ENCODE peak calls at places on chromosomes 5 and 9, in five cellular contexts. One of them, this sample, is unnamed.

GRCh38 chr5:76590027-76590426 is 33.2 kb downstream of the F2RL2 start:
- DNase-seq in frontal cortex: no peak
- DNase-seq in DMS153: no peak
- DNase-seq in upper lobe of right lung: no peak
- DNase-seq in HFFc6: no peak
- DNase-seq in this sample: no peak

GRCh38 chr5:73443725-73444498 is 4.7 kb downstream of the FOXD1 start:
- DNase-seq in frontal cortex: no peak
- DNase-seq in DMS153: peak
- DNase-seq in upper lobe of right lung: no peak
- DNase-seq in HFFc6: no peak
- DNase-seq in this sample: no peak

GRCh38 chr5:112492291-112492690 is 73.2 kb upstream of the EPB41L4A start:
- DNase-seq in frontal cortex: no peak
- DNase-seq in DMS153: no peak
- DNase-seq in upper lobe of right lung: no peak
- DNase-seq in HFFc6: peak
- DNase-seq in this sample: peak

GRCh38 chr5:81878333-81878732 is 93.5 kb upstream of the ATG10 start:
- DNase-seq in frontal cortex: no peak
- DNase-seq in DMS153: no peak
- DNase-seq in upper lobe of right lung: no peak
- DNase-seq in HFFc6: no peak
- DNase-seq in this sample: no peak

GRCh38 chr5:54093081-54093492 is 217.3 kb downstream of the ARL15 start:
- DNase-seq in frontal cortex: no peak
- DNase-seq in DMS153: no peak
- DNase-seq in upper lobe of right lung: no peak
- DNase-seq in HFFc6: no peak
- DNase-seq in this sample: no peak

GRCh38 chr5:10857333-10857723 is 96.3 kb upstream of the DAP start:
- DNase-seq in frontal cortex: no peak
- DNase-seq in DMS153: no peak
- DNase-seq in upper lobe of right lung: no peak
- DNase-seq in HFFc6: no peak
- DNase-seq in this sample: no peak

GRCh38 chr5:74851684-74852353 is 14.4 kb downstream of the FAM169A start:
- DNase-seq in frontal cortex: no peak
- DNase-seq in DMS153: no peak
- DNase-seq in upper lobe of right lung: no peak
- DNase-seq in HFFc6: peak
- DNase-seq in this sample: no peak

GRCh38 chr5:148687427-148687826 is 33.1 kb upstream of the HTR4 start:
- DNase-seq in frontal cortex: no peak
- DNase-seq in DMS153: no peak
- DNase-seq in upper lobe of right lung: no peak
- DNase-seq in HFFc6: peak
- DNase-seq in this sample: no peak

GRCh38 chr9:81634437-81634836 is 54.9 kb downstream of the TLE1 start:
- DNase-seq in frontal cortex: no peak
- DNase-seq in DMS153: no peak
- DNase-seq in upper lobe of right lung: no peak
- DNase-seq in HFFc6: no peak
- DNase-seq in this sample: no peak

GRCh38 chr5:38099205-38100144 is 158.9 kb upstream of the EGFLAM start:
- DNase-seq in frontal cortex: no peak
- DNase-seq in DMS153: no peak
- DNase-seq in upper lobe of right lung: no peak
- DNase-seq in HFFc6: no peak
- DNase-seq in this sample: no peak

GRCh38 chr9:105385372-105385985 is 62.4 kb upstream of the FSD1L start:
- DNase-seq in frontal cortex: no peak
- DNase-seq in DMS153: no peak
- DNase-seq in upper lobe of right lung: no peak
- DNase-seq in HFFc6: no peak
- DNase-seq in this sample: no peak

GRCh38 chr5:84378420-84378819 is 6.3 kb downstream of the EDIL3 start:
- DNase-seq in frontal cortex: no peak
- DNase-seq in DMS153: no peak
- DNase-seq in upper lobe of right lung: no peak
- DNase-seq in HFFc6: no peak
- DNase-seq in this sample: no peak

GRCh38 chr9:18393340-18394130 is 80.4 kb upstream of the ADAMTSL1 start:
- DNase-seq in frontal cortex: no peak
- DNase-seq in DMS153: peak
- DNase-seq in upper lobe of right lung: no peak
- DNase-seq in HFFc6: peak
- DNase-seq in this sample: peak

GRCh38 chr5:16791036-16791705 is 144.9 kb downstream of the MYO10 start:
- DNase-seq in frontal cortex: peak
- DNase-seq in DMS153: peak
- DNase-seq in upper lobe of right lung: no peak
- DNase-seq in HFFc6: peak
- DNase-seq in this sample: no peak

GRCh38 chr9:129008469-129008965 is 19.6 kb downstream of the SH3GLB2 start:
- DNase-seq in frontal cortex: no peak
- DNase-seq in DMS153: no peak
- DNase-seq in upper lobe of right lung: peak
- DNase-seq in HFFc6: no peak
- DNase-seq in this sample: no peak

GRCh38 chr5:15069407-15069905 is 197.9 kb upstream of the ANKH start:
- DNase-seq in frontal cortex: no peak
- DNase-seq in DMS153: no peak
- DNase-seq in upper lobe of right lung: no peak
- DNase-seq in HFFc6: no peak
- DNase-seq in this sample: no peak

GRCh38 chr9:138015021-138015829 is 137.6 kb downstream of the CACNA1B start:
- DNase-seq in frontal cortex: no peak
- DNase-seq in DMS153: no peak
- DNase-seq in upper lobe of right lung: peak
- DNase-seq in HFFc6: no peak
- DNase-seq in this sample: no peak

GRCh38 chr9:109922617-109923260 is 142.7 kb downstream of the PALM2AKAP2 start:
- DNase-seq in frontal cortex: no peak
- DNase-seq in DMS153: no peak
- DNase-seq in upper lobe of right lung: no peak
- DNase-seq in HFFc6: no peak
- DNase-seq in this sample: no peak

GRCh38 chr9:136631038-136632000 is 31.4 kb upstream of the EGFL7 start:
- DNase-seq in frontal cortex: no peak
- DNase-seq in DMS153: peak
- DNase-seq in upper lobe of right lung: peak
- DNase-seq in HFFc6: peak
- DNase-seq in this sample: peak

GRCh38 chr5:97844797-97845196 is 661.8 kb upstream of the RIOK2 start:
- DNase-seq in frontal cortex: no peak
- DNase-seq in DMS153: no peak
- DNase-seq in upper lobe of right lung: no peak
- DNase-seq in HFFc6: no peak
- DNase-seq in this sample: no peak

GRCh38 chr9:92292338-92293074 is 991 bp downstream of the IARS1 start:
- DNase-seq in frontal cortex: no peak
- DNase-seq in DMS153: no peak
- DNase-seq in upper lobe of right lung: no peak
- DNase-seq in HFFc6: peak
- DNase-seq in this sample: no peak

This sample was measured in AG04450.